ENCODE peak calls at places on chromosomes 11 and 22, in ten cellular contexts. One of them, this sample, is unnamed.

GRCh38 chr11:34926101-34926830 is 9.8 kb downstream of the PDHX start:
- DNase-seq in stimulated activated CD4-positive, alpha-beta T cell treated with anti-CD3 and anti-CD28 coated beads, Interleukin-2, amount 100 ng/mL, for 48 hours: peak
- DNase-seq in left lung: no peak
- DNase-seq in fibroblast of gingiva: peak
- DNase-seq in transverse colon: no peak
- DNase-seq in activated CD4-positive, alpha-beta T cell treated with anti-CD3 and anti-CD28 coated beads, Interleukin-2, amount 50 U/mL, for 48 hours: no peak
- DNase-seq in foreskin melanocyte: peak
- DNase-seq in caudate nucleus: no peak
- DNase-seq in foreskin fibroblast: peak
- DNase-seq in AML-193: peak
- DNase-seq in this sample: no peak

GRCh38 chr22:26367402-26368245 is 61.4 kb upstream of the ASPHD2 start:
- DNase-seq in fibroblast of gingiva: no peak
- DNase-seq in transverse colon: peak
- DNase-seq in activated CD4-positive, alpha-beta T cell treated with anti-CD3 and anti-CD28 coated beads, Interleukin-2, amount 50 U/mL, for 48 hours: peak
- DNase-seq in left lung: no peak
- DNase-seq in AML-193: peak
- DNase-seq in foreskin fibroblast: peak
- DNase-seq in caudate nucleus: peak
- DNase-seq in stimulated activated CD4-positive, alpha-beta T cell treated with anti-CD3 and anti-CD28 coated beads, Interleukin-2, amount 100 ng/mL, for 48 hours: peak
- DNase-seq in foreskin melanocyte: peak
- DNase-seq in this sample: no peak

GRCh38 chr11:114160884-114161283 is 101.4 kb downstream of the ZBTB16 start:
- DNase-seq in activated CD4-positive, alpha-beta T cell treated with anti-CD3 and anti-CD28 coated beads, Interleukin-2, amount 50 U/mL, for 48 hours: no peak
- DNase-seq in caudate nucleus: no peak
- DNase-seq in fibroblast of gingiva: peak
- DNase-seq in foreskin fibroblast: no peak
- DNase-seq in transverse colon: no peak
- DNase-seq in foreskin melanocyte: no peak
- DNase-seq in left lung: no peak
- DNase-seq in stimulated activated CD4-positive, alpha-beta T cell treated with anti-CD3 and anti-CD28 coated beads, Interleukin-2, amount 100 ng/mL, for 48 hours: no peak
- DNase-seq in AML-193: no peak
- DNase-seq in this sample: no peak

GRCh38 chr11:77191823-77192495 is 63.9 kb downstream of the MYO7A start:
- DNase-seq in fibroblast of gingiva: no peak
- DNase-seq in caudate nucleus: peak
- DNase-seq in foreskin melanocyte: no peak
- DNase-seq in stimulated activated CD4-positive, alpha-beta T cell treated with anti-CD3 and anti-CD28 coated beads, Interleukin-2, amount 100 ng/mL, for 48 hours: peak
- DNase-seq in left lung: no peak
- DNase-seq in AML-193: no peak
- DNase-seq in activated CD4-positive, alpha-beta T cell treated with anti-CD3 and anti-CD28 coated beads, Interleukin-2, amount 50 U/mL, for 48 hours: peak
- DNase-seq in foreskin fibroblast: no peak
- DNase-seq in transverse colon: peak
- DNase-seq in this sample: no peak

GRCh38 chr11:19520681-19521080 is 192.0 kb upstream of the NAV2 start:
- DNase-seq in transverse colon: no peak
- DNase-seq in activated CD4-positive, alpha-beta T cell treated with anti-CD3 and anti-CD28 coated beads, Interleukin-2, amount 50 U/mL, for 48 hours: no peak
- DNase-seq in caudate nucleus: no peak
- DNase-seq in foreskin fibroblast: no peak
- DNase-seq in left lung: no peak
- DNase-seq in AML-193: no peak
- DNase-seq in foreskin melanocyte: no peak
- DNase-seq in fibroblast of gingiva: no peak
- DNase-seq in stimulated activated CD4-positive, alpha-beta T cell treated with anti-CD3 and anti-CD28 coated beads, Interleukin-2, amount 100 ng/mL, for 48 hours: no peak
- DNase-seq in this sample: no peak

GRCh38 chr11:94449437-94449836 is 44.2 kb downstream of the MRE11 start:
- DNase-seq in AML-193: peak
- DNase-seq in transverse colon: no peak
- DNase-seq in fibroblast of gingiva: peak
- DNase-seq in foreskin melanocyte: no peak
- DNase-seq in foreskin fibroblast: peak
- DNase-seq in left lung: no peak
- DNase-seq in caudate nucleus: no peak
- DNase-seq in activated CD4-positive, alpha-beta T cell treated with anti-CD3 and anti-CD28 coated beads, Interleukin-2, amount 50 U/mL, for 48 hours: no peak
- DNase-seq in stimulated activated CD4-positive, alpha-beta T cell treated with anti-CD3 and anti-CD28 coated beads, Interleukin-2, amount 100 ng/mL, for 48 hours: no peak
- DNase-seq in this sample: no peak

GRCh38 chr11:47593934-47594855 is at the start of gene C1QTNF4:
- DNase-seq in left lung: no peak
- DNase-seq in AML-193: no peak
- DNase-seq in foreskin melanocyte: no peak
- DNase-seq in stimulated activated CD4-positive, alpha-beta T cell treated with anti-CD3 and anti-CD28 coated beads, Interleukin-2, amount 100 ng/mL, for 48 hours: no peak
- DNase-seq in activated CD4-positive, alpha-beta T cell treated with anti-CD3 and anti-CD28 coated beads, Interleukin-2, amount 50 U/mL, for 48 hours: no peak
- DNase-seq in fibroblast of gingiva: no peak
- DNase-seq in foreskin fibroblast: no peak
- DNase-seq in transverse colon: no peak
- DNase-seq in caudate nucleus: no peak
- DNase-seq in this sample: no peak

GRCh38 chr11:33736148-33736809 is at the start of gene CD59:
- DNase-seq in AML-193: no peak
- DNase-seq in stimulated activated CD4-positive, alpha-beta T cell treated with anti-CD3 and anti-CD28 coated beads, Interleukin-2, amount 100 ng/mL, for 48 hours: peak
- DNase-seq in foreskin fibroblast: peak
- DNase-seq in activated CD4-positive, alpha-beta T cell treated with anti-CD3 and anti-CD28 coated beads, Interleukin-2, amount 50 U/mL, for 48 hours: peak
- DNase-seq in transverse colon: peak
- DNase-seq in left lung: peak
- DNase-seq in foreskin melanocyte: peak
- DNase-seq in caudate nucleus: peak
- DNase-seq in fibroblast of gingiva: peak
- DNase-seq in this sample: peak

GRCh38 chr11:66856496-66857233 is at the start of gene LRFN4:
- DNase-seq in AML-193: peak
- DNase-seq in activated CD4-positive, alpha-beta T cell treated with anti-CD3 and anti-CD28 coated beads, Interleukin-2, amount 50 U/mL, for 48 hours: peak
- DNase-seq in caudate nucleus: peak
- DNase-seq in foreskin melanocyte: peak
- DNase-seq in transverse colon: peak
- DNase-seq in foreskin fibroblast: peak
- DNase-seq in stimulated activated CD4-positive, alpha-beta T cell treated with anti-CD3 and anti-CD28 coated beads, Interleukin-2, amount 100 ng/mL, for 48 hours: no peak
- DNase-seq in fibroblast of gingiva: no peak
- DNase-seq in left lung: peak
- DNase-seq in this sample: peak

GRCh38 chr11:23769214-23769613 is 727.6 kb upstream of the LUZP2 start:
- DNase-seq in activated CD4-positive, alpha-beta T cell treated with anti-CD3 and anti-CD28 coated beads, Interleukin-2, amount 50 U/mL, for 48 hours: no peak
- DNase-seq in fibroblast of gingiva: no peak
- DNase-seq in caudate nucleus: no peak
- DNase-seq in transverse colon: no peak
- DNase-seq in AML-193: no peak
- DNase-seq in left lung: no peak
- DNase-seq in stimulated activated CD4-positive, alpha-beta T cell treated with anti-CD3 and anti-CD28 coated beads, Interleukin-2, amount 100 ng/mL, for 48 hours: no peak
- DNase-seq in foreskin fibroblast: no peak
- DNase-seq in foreskin melanocyte: no peak
- DNase-seq in this sample: no peak

GRCh38 chr11:13781153-13781552 is 112.7 kb downstream of the FAR1 start:
- DNase-seq in left lung: no peak
- DNase-seq in activated CD4-positive, alpha-beta T cell treated with anti-CD3 and anti-CD28 coated beads, Interleukin-2, amount 50 U/mL, for 48 hours: no peak
- DNase-seq in foreskin fibroblast: no peak
- DNase-seq in stimulated activated CD4-positive, alpha-beta T cell treated with anti-CD3 and anti-CD28 coated beads, Interleukin-2, amount 100 ng/mL, for 48 hours: no peak
- DNase-seq in fibroblast of gingiva: no peak
- DNase-seq in foreskin melanocyte: no peak
- DNase-seq in AML-193: no peak
- DNase-seq in caudate nucleus: no peak
- DNase-seq in transverse colon: no peak
- DNase-seq in this sample: no peak

GRCh38 chr11:59891781-59892181 is 13.2 kb downstream of the OOSP3 start:
- DNase-seq in foreskin melanocyte: no peak
- DNase-seq in transverse colon: no peak
- DNase-seq in left lung: no peak
- DNase-seq in fibroblast of gingiva: no peak
- DNase-seq in stimulated activated CD4-positive, alpha-beta T cell treated with anti-CD3 and anti-CD28 coated beads, Interleukin-2, amount 100 ng/mL, for 48 hours: no peak
- DNase-seq in caudate nucleus: no peak
- DNase-seq in AML-193: no peak
- DNase-seq in activated CD4-positive, alpha-beta T cell treated with anti-CD3 and anti-CD28 coated beads, Interleukin-2, amount 50 U/mL, for 48 hours: no peak
- DNase-seq in foreskin fibroblast: no peak
- DNase-seq in this sample: no peak

GRCh38 chr11:57903441-57904123 is 120.1 kb upstream of the OR9Q1 start:
- DNase-seq in left lung: no peak
- DNase-seq in stimulated activated CD4-positive, alpha-beta T cell treated with anti-CD3 and anti-CD28 coated beads, Interleukin-2, amount 100 ng/mL, for 48 hours: no peak
- DNase-seq in AML-193: no peak
- DNase-seq in foreskin fibroblast: no peak
- DNase-seq in caudate nucleus: no peak
- DNase-seq in activated CD4-positive, alpha-beta T cell treated with anti-CD3 and anti-CD28 coated beads, Interleukin-2, amount 50 U/mL, for 48 hours: peak
- DNase-seq in fibroblast of gingiva: no peak
- DNase-seq in foreskin melanocyte: no peak
- DNase-seq in transverse colon: peak
- DNase-seq in this sample: no peak

GRCh38 chr11:68436162-68436888 is 24.2 kb upstream of the PPP6R3 start:
- DNase-seq in AML-193: no peak
- DNase-seq in caudate nucleus: no peak
- DNase-seq in foreskin melanocyte: no peak
- DNase-seq in activated CD4-positive, alpha-beta T cell treated with anti-CD3 and anti-CD28 coated beads, Interleukin-2, amount 50 U/mL, for 48 hours: no peak
- DNase-seq in stimulated activated CD4-positive, alpha-beta T cell treated with anti-CD3 and anti-CD28 coated beads, Interleukin-2, amount 100 ng/mL, for 48 hours: no peak
- DNase-seq in foreskin fibroblast: no peak
- DNase-seq in left lung: peak
- DNase-seq in fibroblast of gingiva: no peak
- DNase-seq in transverse colon: no peak
- DNase-seq in this sample: no peak

GRCh38 chr22:24550028-24550901 is 4.7 kb downstream of the GUCD1 start:
- DNase-seq in transverse colon: peak
- DNase-seq in fibroblast of gingiva: no peak
- DNase-seq in left lung: no peak
- DNase-seq in foreskin melanocyte: no peak
- DNase-seq in AML-193: peak
- DNase-seq in stimulated activated CD4-positive, alpha-beta T cell treated with anti-CD3 and anti-CD28 coated beads, Interleukin-2, amount 100 ng/mL, for 48 hours: no peak
- DNase-seq in caudate nucleus: no peak
- DNase-seq in activated CD4-positive, alpha-beta T cell treated with anti-CD3 and anti-CD28 coated beads, Interleukin-2, amount 50 U/mL, for 48 hours: no peak
- DNase-seq in foreskin fibroblast: no peak
- DNase-seq in this sample: no peak

GRCh38 chr11:110046759-110047386 is 46.3 kb upstream of the ZC3H12C start:
- DNase-seq in AML-193: no peak
- DNase-seq in stimulated activated CD4-positive, alpha-beta T cell treated with anti-CD3 and anti-CD28 coated beads, Interleukin-2, amount 100 ng/mL, for 48 hours: no peak
- DNase-seq in left lung: no peak
- DNase-seq in activated CD4-positive, alpha-beta T cell treated with anti-CD3 and anti-CD28 coated beads, Interleukin-2, amount 50 U/mL, for 48 hours: no peak
- DNase-seq in transverse colon: no peak
- DNase-seq in foreskin melanocyte: no peak
- DNase-seq in foreskin fibroblast: no peak
- DNase-seq in caudate nucleus: no peak
- DNase-seq in fibroblast of gingiva: no peak
- DNase-seq in this sample: no peak

GRCh38 chr11:36408476-36409136 is 101.5 kb downstream of the TRAF6 start:
- DNase-seq in transverse colon: no peak
- DNase-seq in AML-193: no peak
- DNase-seq in left lung: no peak
- DNase-seq in caudate nucleus: no peak
- DNase-seq in activated CD4-positive, alpha-beta T cell treated with anti-CD3 and anti-CD28 coated beads, Interleukin-2, amount 50 U/mL, for 48 hours: no peak
- DNase-seq in stimulated activated CD4-positive, alpha-beta T cell treated with anti-CD3 and anti-CD28 coated beads, Interleukin-2, amount 100 ng/mL, for 48 hours: no peak
- DNase-seq in fibroblast of gingiva: no peak
- DNase-seq in foreskin melanocyte: no peak
- DNase-seq in foreskin fibroblast: no peak
- DNase-seq in this sample: no peak

GRCh38 chr11:6022954-6023353 is 7.6 kb downstream of the OR56A1 start:
- DNase-seq in activated CD4-positive, alpha-beta T cell treated with anti-CD3 and anti-CD28 coated beads, Interleukin-2, amount 50 U/mL, for 48 hours: no peak
- DNase-seq in fibroblast of gingiva: peak
- DNase-seq in foreskin melanocyte: peak
- DNase-seq in left lung: no peak
- DNase-seq in caudate nucleus: no peak
- DNase-seq in stimulated activated CD4-positive, alpha-beta T cell treated with anti-CD3 and anti-CD28 coated beads, Interleukin-2, amount 100 ng/mL, for 48 hours: no peak
- DNase-seq in foreskin fibroblast: no peak
- DNase-seq in AML-193: peak
- DNase-seq in transverse colon: no peak
- DNase-seq in this sample: no peak

GRCh38 chr11:112856133-112856532 is 105.1 kb upstream of the NCAM1 start:
- DNase-seq in caudate nucleus: no peak
- DNase-seq in left lung: no peak
- DNase-seq in transverse colon: no peak
- DNase-seq in foreskin melanocyte: no peak
- DNase-seq in stimulated activated CD4-positive, alpha-beta T cell treated with anti-CD3 and anti-CD28 coated beads, Interleukin-2, amount 100 ng/mL, for 48 hours: no peak
- DNase-seq in activated CD4-positive, alpha-beta T cell treated with anti-CD3 and anti-CD28 coated beads, Interleukin-2, amount 50 U/mL, for 48 hours: no peak
- DNase-seq in fibroblast of gingiva: no peak
- DNase-seq in AML-193: no peak
- DNase-seq in foreskin fibroblast: no peak
- DNase-seq in this sample: no peak

GRCh38 chr11:70581991-70582885 is 183.9 kb downstream of the CTTN start:
- DNase-seq in activated CD4-positive, alpha-beta T cell treated with anti-CD3 and anti-CD28 coated beads, Interleukin-2, amount 50 U/mL, for 48 hours: no peak
- DNase-seq in AML-193: no peak
- DNase-seq in left lung: no peak
- DNase-seq in foreskin melanocyte: no peak
- DNase-seq in fibroblast of gingiva: no peak
- DNase-seq in foreskin fibroblast: no peak
- DNase-seq in caudate nucleus: no peak
- DNase-seq in transverse colon: no peak
- DNase-seq in stimulated activated CD4-positive, alpha-beta T cell treated with anti-CD3 and anti-CD28 coated beads, Interleukin-2, amount 100 ng/mL, for 48 hours: no peak
- DNase-seq in this sample: peak

GRCh38 chr11:57638005-57638760 is 11.5 kb downstream of the YPEL4 start:
- DNase-seq in caudate nucleus: peak
- DNase-seq in AML-193: no peak
- DNase-seq in left lung: peak
- DNase-seq in activated CD4-positive, alpha-beta T cell treated with anti-CD3 and anti-CD28 coated beads, Interleukin-2, amount 50 U/mL, for 48 hours: no peak
- DNase-seq in transverse colon: peak
- DNase-seq in foreskin fibroblast: peak
- DNase-seq in foreskin melanocyte: peak
- DNase-seq in fibroblast of gingiva: peak
- DNase-seq in stimulated activated CD4-positive, alpha-beta T cell treated with anti-CD3 and anti-CD28 coated beads, Interleukin-2, amount 100 ng/mL, for 48 hours: no peak
- DNase-seq in this sample: peak

GRCh38 chr11:123338997-123339752 is 90.9 kb upstream of the GRAMD1B start:
- DNase-seq in stimulated activated CD4-positive, alpha-beta T cell treated with anti-CD3 and anti-CD28 coated beads, Interleukin-2, amount 100 ng/mL, for 48 hours: no peak
- DNase-seq in activated CD4-positive, alpha-beta T cell treated with anti-CD3 and anti-CD28 coated beads, Interleukin-2, amount 50 U/mL, for 48 hours: no peak
- DNase-seq in caudate nucleus: no peak
- DNase-seq in foreskin melanocyte: no peak
- DNase-seq in foreskin fibroblast: no peak
- DNase-seq in fibroblast of gingiva: no peak
- DNase-seq in left lung: no peak
- DNase-seq in AML-193: no peak
- DNase-seq in transverse colon: no peak
- DNase-seq in this sample: no peak

GRCh38 chr11:73312036-73312435 is 4.0 kb downstream of the ARHGEF17 start:
- DNase-seq in foreskin fibroblast: no peak
- DNase-seq in left lung: no peak
- DNase-seq in caudate nucleus: no peak
- DNase-seq in transverse colon: no peak
- DNase-seq in stimulated activated CD4-positive, alpha-beta T cell treated with anti-CD3 and anti-CD28 coated beads, Interleukin-2, amount 100 ng/mL, for 48 hours: no peak
- DNase-seq in AML-193: no peak
- DNase-seq in activated CD4-positive, alpha-beta T cell treated with anti-CD3 and anti-CD28 coated beads, Interleukin-2, amount 50 U/mL, for 48 hours: no peak
- DNase-seq in foreskin melanocyte: no peak
- DNase-seq in fibroblast of gingiva: no peak
- DNase-seq in this sample: no peak

GRCh38 chr11:104620991-104621390 is 277.3 kb downstream of the CASP12 start:
- DNase-seq in foreskin melanocyte: no peak
- DNase-seq in caudate nucleus: no peak
- DNase-seq in fibroblast of gingiva: no peak
- DNase-seq in stimulated activated CD4-positive, alpha-beta T cell treated with anti-CD3 and anti-CD28 coated beads, Interleukin-2, amount 100 ng/mL, for 48 hours: no peak
- DNase-seq in activated CD4-positive, alpha-beta T cell treated with anti-CD3 and anti-CD28 coated beads, Interleukin-2, amount 50 U/mL, for 48 hours: no peak
- DNase-seq in foreskin fibroblast: no peak
- DNase-seq in transverse colon: no peak
- DNase-seq in left lung: no peak
- DNase-seq in AML-193: no peak
- DNase-seq in this sample: no peak

GRCh38 chr11:74989269-74989655 is 529 bp downstream of the NEU3 start:
- DNase-seq in activated CD4-positive, alpha-beta T cell treated with anti-CD3 and anti-CD28 coated beads, Interleukin-2, amount 50 U/mL, for 48 hours: peak
- DNase-seq in stimulated activated CD4-positive, alpha-beta T cell treated with anti-CD3 and anti-CD28 coated beads, Interleukin-2, amount 100 ng/mL, for 48 hours: no peak
- DNase-seq in fibroblast of gingiva: no peak
- DNase-seq in left lung: no peak
- DNase-seq in transverse colon: no peak
- DNase-seq in foreskin melanocyte: no peak
- DNase-seq in foreskin fibroblast: no peak
- DNase-seq in caudate nucleus: no peak
- DNase-seq in AML-193: no peak
- DNase-seq in this sample: no peak

GRCh38 chr11:1005913-1006312 is 30.6 kb downstream of the MUC6 start:
- DNase-seq in stimulated activated CD4-positive, alpha-beta T cell treated with anti-CD3 and anti-CD28 coated beads, Interleukin-2, amount 100 ng/mL, for 48 hours: no peak
- DNase-seq in transverse colon: no peak
- DNase-seq in fibroblast of gingiva: no peak
- DNase-seq in foreskin melanocyte: no peak
- DNase-seq in activated CD4-positive, alpha-beta T cell treated with anti-CD3 and anti-CD28 coated beads, Interleukin-2, amount 50 U/mL, for 48 hours: no peak
- DNase-seq in caudate nucleus: no peak
- DNase-seq in left lung: no peak
- DNase-seq in AML-193: no peak
- DNase-seq in foreskin fibroblast: no peak
- DNase-seq in this sample: no peak

GRCh38 chr11:74648894-74649293 is 56.5 kb downstream of the POLD3 start:
- DNase-seq in caudate nucleus: no peak
- DNase-seq in fibroblast of gingiva: no peak
- DNase-seq in activated CD4-positive, alpha-beta T cell treated with anti-CD3 and anti-CD28 coated beads, Interleukin-2, amount 50 U/mL, for 48 hours: no peak
- DNase-seq in foreskin fibroblast: no peak
- DNase-seq in foreskin melanocyte: no peak
- DNase-seq in transverse colon: no peak
- DNase-seq in AML-193: no peak
- DNase-seq in stimulated activated CD4-positive, alpha-beta T cell treated with anti-CD3 and anti-CD28 coated beads, Interleukin-2, amount 100 ng/mL, for 48 hours: no peak
- DNase-seq in left lung: no peak
- DNase-seq in this sample: no peak

GRCh38 chr11:14029971-14030531 is 67.5 kb downstream of the SPON1 start:
- DNase-seq in caudate nucleus: no peak
- DNase-seq in transverse colon: peak
- DNase-seq in fibroblast of gingiva: peak
- DNase-seq in AML-193: no peak
- DNase-seq in foreskin melanocyte: no peak
- DNase-seq in stimulated activated CD4-positive, alpha-beta T cell treated with anti-CD3 and anti-CD28 coated beads, Interleukin-2, amount 100 ng/mL, for 48 hours: no peak
- DNase-seq in foreskin fibroblast: peak
- DNase-seq in left lung: peak
- DNase-seq in activated CD4-positive, alpha-beta T cell treated with anti-CD3 and anti-CD28 coated beads, Interleukin-2, amount 50 U/mL, for 48 hours: no peak
- DNase-seq in this sample: peak